ENCODE peak calls at places on chromosomes 5 and 9, in four cellular contexts. R is pancreas, C is heart right ventricle, L is IMR-90. M is an unnamed sample. For H3K9me3, the result is how much of the 10 kb centered on the place peaks cover.

GRCh38 chr9:38015267-38015666 is 53.8 kb downstream of the SHB start:
- DNase-seq in R (no peak), C (no peak), L (no peak), M (no peak)

GRCh38 chr5:2857837-2858236 is 106.4 kb upstream of the IRX2 start:
- DNase-seq in R (no peak), C (no peak), L (no peak), M (no peak)

GRCh38 chr9:35070823-35071813 is 1.3 kb downstream of the VCP start:
- DNase-seq in R (peak), C (peak), L (peak), M (peak)

GRCh38 chr5:75734913-75735789 is 17.9 kb upstream of the POC5 start:
- DNase-seq in R (peak), C (peak), L (peak), M (peak)

GRCh38 chr9:134307223-134307600 is 19.0 kb upstream of the RXRA start:
- DNase-seq in R (no peak), C (no peak), L (no peak), M (no peak)

GRCh38 chr5:90562331-90562730 is 3.7 kb downstream of the ADGRV1 start:
- DNase-seq in R (no peak), C (no peak), L (no peak), M (no peak)

GRCh38 chr5:94378062-94378461 is 240.3 kb downstream of the KIAA0825 start:
- DNase-seq in R (no peak), C (no peak), L (no peak), M (no peak)

GRCh38 chr5:90437663-90438062 is 28.1 kb upstream of the CETN3 start:
- DNase-seq in R (no peak), C (no peak), L (no peak), M (no peak)

GRCh38 chr5:164649266-164649665 is 1143.8 kb downstream of the MAT2B start:
- DNase-seq in R (no peak), C (no peak), L (no peak), M (no peak)

GRCh38 chr5:91438871-91439270 is 55.8 kb upstream of the ARRDC3 start:
- DNase-seq in R (no peak), C (no peak), L (no peak), M (peak)

GRCh38 chr9:121302786-121303185 is 34.8 kb downstream of the GSN start:
- DNase-seq in R (no peak), C (no peak), L (no peak), M (no peak)

GRCh38 chr5:88109806-88110205 is 158.8 kb downstream of the TMEM161B start:
- DNase-seq in R (no peak), C (no peak), L (peak), M (no peak)

GRCh38 chr5:150289551-150290390 is at the start of gene CAMK2A:
- DNase-seq in R (no peak), C (no peak), L (no peak), M (no peak)

GRCh38 chr5:12793373-12793772 is 889.1 kb upstream of the CTNND2 start:
- DNase-seq in R (no peak), C (no peak), L (no peak), M (no peak)

GRCh38 chr5:12794476-12795332 is 890.5 kb upstream of the CTNND2 start:
- DNase-seq in R (no peak), C (no peak), L (no peak), M (no peak)

GRCh38 chr5:12799165-12799564 is 894.9 kb upstream of the CTNND2 start:
- DNase-seq in R (no peak), C (no peak), L (no peak), M (no peak)

DNA sequence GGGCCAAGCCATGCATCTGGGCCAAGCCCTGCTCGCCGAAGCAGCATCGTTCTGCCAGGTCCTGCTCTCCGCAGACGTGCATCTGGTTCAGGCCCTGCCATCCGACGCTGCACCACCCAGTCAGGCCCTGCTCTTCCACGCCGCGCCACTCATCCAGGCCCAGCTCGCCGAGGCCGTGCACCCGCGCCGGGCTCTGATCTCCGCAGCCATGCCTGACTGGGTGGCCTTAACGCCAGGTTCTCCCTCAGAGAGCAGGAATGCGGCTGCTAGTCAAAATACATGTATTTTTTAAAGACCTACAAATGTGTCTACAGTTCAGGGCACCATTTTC is 891.1 kb upstream of the CTNND2 start:
- DNase-seq in R (no peak), C (no peak), L (no peak), M (no peak)
- H3K9me3 ChIP-seq in R (under half), C (half or more), L (under half), M (under half)

DNA sequence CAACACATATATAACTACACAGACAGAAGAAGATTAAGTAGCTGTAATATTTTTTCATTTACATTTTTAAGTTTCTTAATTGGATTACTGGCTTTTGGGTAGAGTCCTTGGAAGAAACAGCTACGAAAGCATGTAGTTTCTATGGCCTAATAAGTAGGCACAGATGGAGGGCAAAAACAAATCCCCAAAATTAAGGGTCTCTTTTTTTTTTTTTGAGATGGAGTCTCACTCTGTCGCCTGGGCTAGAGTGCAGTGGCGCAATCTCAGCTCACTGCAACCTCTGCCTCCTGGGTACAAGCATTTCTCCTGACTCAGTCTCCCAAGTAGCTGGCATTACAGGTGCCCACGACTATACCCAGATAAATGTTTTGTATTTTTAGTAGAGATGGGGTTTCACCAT is 27.1 kb upstream of the MTMR12 start:
- DNase-seq in R (no peak), C (no peak), L (no peak), M (no peak)
- H3K9me3 ChIP-seq in R (under half), C (under half), L (under half), M (under half)

GRCh38 chr9:40925149-40925548 is 203.3 kb downstream of the FOXD4L6 start:
- DNase-seq in R (no peak), C (no peak), L (no peak), M (no peak)
- H3K9me3 ChIP-seq in R (under half), C (half or more), L (under half), M (half or more)

GRCh38 chr5:1058549-1058945 is 49.9 kb downstream of the NKD2 start:
- DNase-seq in R (no peak), C (no peak), L (no peak), M (no peak)
- H3K9me3 ChIP-seq in R (under half), C (under half), L (under half), M (under half)

GRCh38 chr5:141272906-141273305 is 27.7 kb downstream of the PCDHB15 start:
- DNase-seq in R (no peak), C (no peak), L (no peak), M (no peak)
- H3K9me3 ChIP-seq in R (under half), C (half or more), L (under half), M (half or more)

GRCh38 chr5:178216088-178216534 is 11.8 kb downstream of the HNRNPAB start:
- DNase-seq in R (no peak), C (no peak), L (no peak), M (no peak)

GRCh38 chr5:178213748-178214151 is 9.4 kb downstream of the HNRNPAB start:
- DNase-seq in R (no peak), C (no peak), L (no peak), M (peak)

GRCh38 chr5:178214160-178214803 is 9.9 kb downstream of the HNRNPAB start:
- DNase-seq in R (no peak), C (no peak), L (no peak), M (no peak)

GRCh38 chr5:178216779-178217178 is 12.4 kb downstream of the HNRNPAB start:
- DNase-seq in R (no peak), C (no peak), L (no peak), M (no peak)

GRCh38 chr5:178215263-178216002 is 11.1 kb downstream of the HNRNPAB start:
- DNase-seq in R (no peak), C (no peak), L (no peak), M (no peak)
- H3K9me3 ChIP-seq in R (under half), C (under half), L (under half), M (under half)

GRCh38 chr5:141430332-141431113 is at the start of gene PCDHGA12:
- DNase-seq in R (no peak), C (peak), L (peak), M (no peak)
- H3K9me3 ChIP-seq in R (under half), C (half or more), L (under half), M (half or more)